ENCODE peak calls at places on chromosomes 13 and 19, in nine cellular contexts. One of them, this sample, is unnamed.

GRCh38 chr19:54352546-54352945 is 12.2 kb downstream of the LAIR1 start:
- DNase-seq in heart left ventricle: no peak
- DNase-seq in right lobe of liver: no peak
- DNase-seq in ovary: no peak
- DNase-seq in testis: no peak
- DNase-seq in Peyer's patch: no peak
- DNase-seq in stomach: no peak
- DNase-seq in transverse colon: no peak
- DNase-seq in uterus: no peak
- DNase-seq in this sample: no peak

GRCh38 chr19:41299046-41299754 is 10.8 kb upstream of the CCDC97 start:
- DNase-seq in Peyer's patch: peak
- DNase-seq in testis: peak
- DNase-seq in heart left ventricle: no peak
- DNase-seq in ovary: no peak
- DNase-seq in transverse colon: peak
- DNase-seq in stomach: no peak
- DNase-seq in uterus: no peak
- DNase-seq in right lobe of liver: no peak
- DNase-seq in this sample: peak

GRCh38 chr13:112928958-112929777 is 39.8 kb upstream of the MCF2L start:
- DNase-seq in Peyer's patch: peak
- DNase-seq in ovary: no peak
- DNase-seq in stomach: no peak
- DNase-seq in testis: no peak
- DNase-seq in right lobe of liver: peak
- DNase-seq in transverse colon: peak
- DNase-seq in uterus: no peak
- DNase-seq in heart left ventricle: peak
- DNase-seq in this sample: peak

GRCh38 chr13:32669030-32669646 is 82.9 kb downstream of the PDS5B start:
- DNase-seq in Peyer's patch: no peak
- DNase-seq in uterus: no peak
- DNase-seq in transverse colon: no peak
- DNase-seq in right lobe of liver: no peak
- DNase-seq in ovary: no peak
- DNase-seq in heart left ventricle: no peak
- DNase-seq in stomach: no peak
- DNase-seq in testis: no peak
- DNase-seq in this sample: peak

GRCh38 chr13:36370108-36370429 is 23.9 kb upstream of the SPART start:
- DNase-seq in stomach: no peak
- DNase-seq in right lobe of liver: no peak
- DNase-seq in uterus: no peak
- DNase-seq in Peyer's patch: no peak
- DNase-seq in heart left ventricle: peak
- DNase-seq in transverse colon: no peak
- DNase-seq in testis: no peak
- DNase-seq in ovary: no peak
- DNase-seq in this sample: no peak

GRCh38 chr19:2695288-2695866 is 7.1 kb downstream of the GNG7 start:
- DNase-seq in stomach: no peak
- DNase-seq in ovary: no peak
- DNase-seq in transverse colon: no peak
- DNase-seq in uterus: no peak
- DNase-seq in right lobe of liver: no peak
- DNase-seq in Peyer's patch: no peak
- DNase-seq in testis: peak
- DNase-seq in heart left ventricle: peak
- DNase-seq in this sample: peak

GRCh38 chr13:48094404-48094780 is 512 bp downstream of the MED4 start:
- DNase-seq in stomach: no peak
- DNase-seq in ovary: no peak
- DNase-seq in right lobe of liver: no peak
- DNase-seq in Peyer's patch: no peak
- DNase-seq in transverse colon: no peak
- DNase-seq in testis: no peak
- DNase-seq in uterus: no peak
- DNase-seq in heart left ventricle: no peak
- DNase-seq in this sample: no peak

GRCh38 chr13:113405481-113406300 is 41.8 kb upstream of the GRTP1 start:
- DNase-seq in testis: no peak
- DNase-seq in Peyer's patch: peak
- DNase-seq in heart left ventricle: peak
- DNase-seq in uterus: no peak
- DNase-seq in ovary: no peak
- DNase-seq in right lobe of liver: peak
- DNase-seq in stomach: no peak
- DNase-seq in transverse colon: no peak
- DNase-seq in this sample: no peak

GRCh38 chr13:64397699-64398098 is 2832.4 kb downstream of the PCDH9 start:
- DNase-seq in transverse colon: no peak
- DNase-seq in ovary: no peak
- DNase-seq in testis: no peak
- DNase-seq in right lobe of liver: no peak
- DNase-seq in heart left ventricle: no peak
- DNase-seq in uterus: no peak
- DNase-seq in stomach: no peak
- DNase-seq in Peyer's patch: no peak
- DNase-seq in this sample: no peak

GRCh38 chr19:5681446-5682292 is 842 bp downstream of the HSD11B1L start:
- DNase-seq in ovary: peak
- DNase-seq in right lobe of liver: no peak
- DNase-seq in stomach: no peak
- DNase-seq in heart left ventricle: no peak
- DNase-seq in Peyer's patch: no peak
- DNase-seq in testis: no peak
- DNase-seq in transverse colon: no peak
- DNase-seq in uterus: no peak
- DNase-seq in this sample: no peak
- H3K4me3 ChIP-seq in ovary: peak
- H3K4me3 ChIP-seq in right lobe of liver: no peak
- H3K4me3 ChIP-seq in stomach: peak
- H3K4me3 ChIP-seq in heart left ventricle: peak
- H3K4me3 ChIP-seq in Peyer's patch: peak
- H3K4me3 ChIP-seq in testis: peak
- H3K4me3 ChIP-seq in transverse colon: no peak
- H3K4me3 ChIP-seq in uterus: peak
- H3K4me3 ChIP-seq in this sample: no peak

GRCh38 chr19:35297922-35298321 is 6.0 kb downstream of the MAG start:
- DNase-seq in ovary: no peak
- DNase-seq in testis: no peak
- DNase-seq in Peyer's patch: no peak
- DNase-seq in uterus: no peak
- DNase-seq in heart left ventricle: no peak
- DNase-seq in transverse colon: no peak
- DNase-seq in right lobe of liver: no peak
- DNase-seq in stomach: no peak
- DNase-seq in this sample: no peak

GRCh38 chr19:35295453-35295791 is 3.5 kb downstream of the MAG start:
- DNase-seq in right lobe of liver: no peak
- DNase-seq in ovary: no peak
- DNase-seq in Peyer's patch: no peak
- DNase-seq in uterus: no peak
- DNase-seq in stomach: no peak
- DNase-seq in transverse colon: no peak
- DNase-seq in testis: no peak
- DNase-seq in heart left ventricle: no peak
- DNase-seq in this sample: no peak

GRCh38 chr19:35295792-35296462 is 4.0 kb downstream of the MAG start:
- DNase-seq in ovary: no peak
- DNase-seq in heart left ventricle: no peak
- DNase-seq in Peyer's patch: no peak
- DNase-seq in right lobe of liver: no peak
- DNase-seq in uterus: no peak
- DNase-seq in testis: no peak
- DNase-seq in transverse colon: peak
- DNase-seq in stomach: no peak
- DNase-seq in this sample: no peak

GRCh38 chr19:35297515-35297848 is 5.5 kb downstream of the MAG start:
- DNase-seq in ovary: no peak
- DNase-seq in transverse colon: no peak
- DNase-seq in uterus: no peak
- DNase-seq in testis: no peak
- DNase-seq in stomach: no peak
- DNase-seq in right lobe of liver: no peak
- DNase-seq in Peyer's patch: no peak
- DNase-seq in heart left ventricle: no peak
- DNase-seq in this sample: no peak

GRCh38 chr19:35296644-35297514 is 4.9 kb downstream of the MAG start:
- DNase-seq in transverse colon: no peak
- DNase-seq in Peyer's patch: no peak
- DNase-seq in uterus: no peak
- DNase-seq in right lobe of liver: no peak
- DNase-seq in ovary: no peak
- DNase-seq in heart left ventricle: no peak
- DNase-seq in stomach: no peak
- DNase-seq in testis: no peak
- DNase-seq in this sample: no peak
- TF ChIP-seq POLR2A in transverse colon: no peak
- TF ChIP-seq POLR2A in Peyer's patch: no peak
- TF ChIP-seq POLR2A in uterus: no peak
- TF ChIP-seq POLR2A in right lobe of liver: no peak
- TF ChIP-seq POLR2A in ovary: no peak
- TF ChIP-seq POLR2A in heart left ventricle: no peak
- TF ChIP-seq POLR2A in stomach: no peak
- TF ChIP-seq POLR2A in testis: no peak
- TF ChIP-seq POLR2A in this sample: no peak

DNA sequence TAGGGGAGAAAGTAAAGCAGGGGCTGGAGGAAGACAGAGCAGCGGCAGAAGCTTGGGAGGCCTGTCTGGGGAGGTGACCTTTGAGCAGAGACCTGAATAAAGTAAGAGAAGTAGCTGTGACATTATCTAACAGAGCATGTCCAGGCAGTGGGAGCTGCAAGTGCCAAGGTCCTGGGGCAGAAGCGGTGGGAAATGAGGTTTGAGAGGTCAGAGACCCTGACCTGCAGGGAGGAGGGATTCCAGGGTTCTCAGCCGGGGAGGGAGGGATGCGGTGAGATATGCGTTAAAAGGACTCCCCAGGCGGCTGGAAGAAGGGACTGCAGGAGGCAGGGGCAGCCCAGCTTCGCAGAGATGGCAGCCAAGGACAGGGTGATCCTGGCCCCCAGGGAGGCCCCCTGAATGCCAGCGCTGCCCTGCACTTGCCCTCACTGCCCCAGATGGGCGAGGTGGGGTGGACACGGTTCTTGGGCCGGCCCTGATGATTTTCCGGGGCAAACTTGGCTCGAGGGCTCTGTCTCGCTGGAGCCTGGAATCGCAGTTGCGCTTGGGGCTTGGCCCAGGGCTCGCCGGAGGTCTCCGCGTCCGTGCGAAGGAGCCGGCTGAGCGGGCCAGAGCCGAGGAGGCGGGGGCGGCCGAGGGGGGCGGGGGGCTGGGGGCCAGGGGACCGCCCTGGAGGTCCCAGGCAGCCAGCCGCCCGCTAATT is 3.2 kb downstream of the CRLF1 start:
- DNase-seq in uterus: no peak
- DNase-seq in Peyer's patch: no peak
- DNase-seq in transverse colon: no peak
- DNase-seq in right lobe of liver: no peak
- DNase-seq in heart left ventricle: no peak
- DNase-seq in stomach: no peak
- DNase-seq in testis: no peak
- DNase-seq in ovary: no peak
- DNase-seq in this sample: no peak
- H3K4me3 ChIP-seq in uterus: no peak
- H3K4me3 ChIP-seq in Peyer's patch: no peak
- H3K4me3 ChIP-seq in transverse colon: no peak
- H3K4me3 ChIP-seq in right lobe of liver: no peak
- H3K4me3 ChIP-seq in heart left ventricle: peak
- H3K4me3 ChIP-seq in stomach: no peak
- H3K4me3 ChIP-seq in testis: no peak
- H3K4me3 ChIP-seq in ovary: no peak
- H3K4me3 ChIP-seq in this sample: no peak

GRCh38 chr19:13951799-13952153 is 533 bp upstream of the DCAF15 start:
- DNase-seq in transverse colon: no peak
- DNase-seq in testis: no peak
- DNase-seq in stomach: no peak
- DNase-seq in right lobe of liver: no peak
- DNase-seq in Peyer's patch: no peak
- DNase-seq in uterus: no peak
- DNase-seq in ovary: no peak
- DNase-seq in heart left ventricle: no peak
- DNase-seq in this sample: no peak

GRCh38 chr19:13954185-13954584 is 1.9 kb downstream of the DCAF15 start:
- DNase-seq in testis: no peak
- DNase-seq in stomach: no peak
- DNase-seq in uterus: no peak
- DNase-seq in ovary: no peak
- DNase-seq in right lobe of liver: no peak
- DNase-seq in Peyer's patch: no peak
- DNase-seq in heart left ventricle: no peak
- DNase-seq in transverse colon: no peak
- DNase-seq in this sample: no peak

GRCh38 chr19:13951043-13951442 is 1.3 kb upstream of the DCAF15 start:
- DNase-seq in stomach: no peak
- DNase-seq in right lobe of liver: no peak
- DNase-seq in testis: no peak
- DNase-seq in transverse colon: no peak
- DNase-seq in Peyer's patch: no peak
- DNase-seq in ovary: no peak
- DNase-seq in heart left ventricle: no peak
- DNase-seq in uterus: no peak
- DNase-seq in this sample: no peak

GRCh38 chr19:13953021-13953531 is 767 bp downstream of the DCAF15 start:
- DNase-seq in heart left ventricle: no peak
- DNase-seq in ovary: no peak
- DNase-seq in Peyer's patch: peak
- DNase-seq in right lobe of liver: no peak
- DNase-seq in testis: peak
- DNase-seq in stomach: peak
- DNase-seq in transverse colon: peak
- DNase-seq in uterus: no peak
- DNase-seq in this sample: no peak

DNA sequence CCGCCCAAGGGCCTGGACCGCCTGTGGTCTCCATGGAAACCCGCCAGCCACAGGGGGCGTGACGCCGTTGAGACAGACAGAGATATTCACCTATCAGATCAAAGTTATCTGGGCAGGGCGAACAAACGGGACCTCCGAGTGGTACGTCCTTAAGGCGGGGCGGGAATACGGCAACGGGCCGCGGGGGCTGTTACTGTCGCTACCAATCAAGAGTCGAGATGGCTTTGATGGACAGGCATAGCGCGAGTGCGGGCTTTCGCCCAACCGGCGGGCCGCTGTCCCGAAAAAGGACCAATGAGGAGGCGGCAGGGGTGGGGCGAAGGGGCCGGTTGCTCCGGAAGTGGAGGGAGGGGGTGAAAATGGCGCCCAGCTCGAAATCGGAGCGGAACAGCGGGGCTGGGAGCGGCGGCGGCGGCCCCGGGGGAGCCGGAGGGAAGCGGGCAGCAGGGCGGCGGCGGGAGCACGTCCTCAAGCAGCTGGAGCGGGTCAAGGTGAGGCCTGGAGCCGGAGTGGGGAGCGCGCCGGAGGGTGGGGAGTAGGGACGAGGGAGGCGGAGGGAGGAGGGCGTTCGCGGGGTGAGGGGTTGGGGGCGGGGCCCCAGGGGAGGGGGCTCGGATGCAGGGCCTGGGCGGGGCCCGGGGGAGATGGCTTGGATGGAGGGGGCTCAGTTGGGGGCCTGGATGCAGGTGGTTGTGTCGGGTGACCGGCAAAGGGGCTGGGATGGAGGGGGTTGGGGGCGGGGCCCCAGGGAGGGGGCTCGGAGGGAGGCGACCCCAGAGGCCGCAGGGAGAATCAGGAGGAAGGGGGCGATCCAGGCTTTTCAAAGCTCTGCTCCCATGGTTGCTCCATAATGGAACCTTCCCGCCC is at the start of gene DCAF15:
- DNase-seq in uterus: peak
- DNase-seq in heart left ventricle: peak
- DNase-seq in Peyer's patch: peak
- DNase-seq in ovary: peak
- DNase-seq in transverse colon: peak
- DNase-seq in stomach: peak
- DNase-seq in right lobe of liver: peak
- DNase-seq in testis: peak
- DNase-seq in this sample: peak
- TF ChIP-seq POLR2A in uterus: peak
- TF ChIP-seq POLR2A in heart left ventricle: no peak
- TF ChIP-seq POLR2A in Peyer's patch: peak
- TF ChIP-seq POLR2A in ovary: peak
- TF ChIP-seq POLR2A in transverse colon: peak
- TF ChIP-seq POLR2A in stomach: no peak
- TF ChIP-seq POLR2A in right lobe of liver: no peak
- TF ChIP-seq POLR2A in testis: no peak
- TF ChIP-seq POLR2A in this sample: peak

This sample was measured in body of pancreas.